ENCODE peak calls at places on chromosome 5, in six cellular contexts. Z is CD4-positive, alpha-beta memory T cell; M is endothelial cell of umbilical vein; J is fibroblast of lung; V is RWPE2; N is GM23248. K is an unnamed sample.

GRCh38 chr5:58447231-58447630 is 12.7 kb downstream of the PLK2 start:
- DNase-seq in J (peak; percentile 78), M (no peak), V (no peak), Z (no peak), N (peak; percentile 35), K (no peak)

GRCh38 chr5:111574316-111574715 is 62.0 kb upstream of the STARD4 start:
- DNase-seq in J (peak; percentile 20), N (peak; percentile 50), Z (no peak), V (no peak), M (no peak), K (no peak)

GRCh38 chr5:8188874-8189588 is 320.1 kb downstream of the MTRR start:
- DNase-seq in Z (no peak), M (no peak), V (no peak), N (no peak), J (no peak), K (no peak)

GRCh38 chr5:111227226-111227782 is 3.1 kb downstream of the CAMK4 start:
- DNase-seq in Z (no peak), V (no peak), M (no peak), N (no peak), J (no peak), K (no peak)

GRCh38 chr5:108543486-108543885 is 161.6 kb upstream of the FBXL17 start:
- DNase-seq in N (no peak), M (no peak), Z (no peak), V (no peak), J (no peak), K (no peak)

GRCh38 chr5:61055434-61056006 is 106.7 kb downstream of the SMIM15 start:
- DNase-seq in V (no peak), N (peak; percentile 58), J (peak; percentile 46), M (peak; percentile 66), Z (peak; percentile 32), K (peak; percentile 4)

GRCh38 chr5:98734646-98735045 is 38.8 kb upstream of the RGMB start:
- DNase-seq in Z (no peak), N (no peak), M (no peak), J (no peak), V (no peak), K (no peak)

GRCh38 chr5:59356813-59357381 is 536.6 kb downstream of the PDE4D start:
- DNase-seq in V (no peak), J (no peak), Z (no peak), M (no peak), N (no peak), K (no peak)

GRCh38 chr5:44681906-44682305 is 126.8 kb upstream of the MRPS30 start:
- DNase-seq in M (no peak), Z (no peak), J (no peak), N (no peak), V (no peak), K (no peak)

GRCh38 chr5:139955616-139956283 is 87.3 kb downstream of the NRG2 start:
- DNase-seq in J (no peak), M (no peak), V (no peak), Z (no peak), N (no peak), K (no peak)

GRCh38 chr5:60287174-60287771 is 393.7 kb upstream of the PDE4D start:
- DNase-seq in V (no peak), M (peak; percentile 62), J (peak; percentile 52), N (peak; percentile 52), Z (no peak), K (no peak)

GRCh38 chr5:135174315-135175096 is 140.5 kb upstream of the PITX1 start:
- DNase-seq in N (no peak), Z (no peak), J (no peak), V (no peak), M (no peak), K (no peak)

GRCh38 chr5:2757563-2758311 is 6.3 kb upstream of the IRX2 start:
- DNase-seq in V (peak; percentile 98), N (peak; percentile 97), Z (no peak), J (peak; percentile 84), M (no peak), K (no peak)

GRCh38 chr5:57681942-57682341 is 199.3 kb upstream of the ACTBL2 start:
- DNase-seq in V (peak; percentile 62), M (no peak), J (peak; percentile 92), Z (no peak), N (no peak), K (no peak)

GRCh38 chr5:18113724-18114123 is 479.5 kb downstream of the TAF11L14 start:
- DNase-seq in V (no peak), J (peak; percentile 1), M (no peak), N (peak; percentile 35), Z (no peak), K (no peak)

GRCh38 chr5:132013711-132014110 is 2.3 kb upstream of the ACSL6 start:
- DNase-seq in V (peak; percentile 65), J (no peak), M (no peak), Z (no peak), N (no peak), K (no peak)

GRCh38 chr5:134620634-134621033 is 12.0 kb downstream of the SAR1B start:
- DNase-seq in N (no peak), J (no peak), M (no peak), Z (no peak), V (no peak), K (no peak)

DNA sequence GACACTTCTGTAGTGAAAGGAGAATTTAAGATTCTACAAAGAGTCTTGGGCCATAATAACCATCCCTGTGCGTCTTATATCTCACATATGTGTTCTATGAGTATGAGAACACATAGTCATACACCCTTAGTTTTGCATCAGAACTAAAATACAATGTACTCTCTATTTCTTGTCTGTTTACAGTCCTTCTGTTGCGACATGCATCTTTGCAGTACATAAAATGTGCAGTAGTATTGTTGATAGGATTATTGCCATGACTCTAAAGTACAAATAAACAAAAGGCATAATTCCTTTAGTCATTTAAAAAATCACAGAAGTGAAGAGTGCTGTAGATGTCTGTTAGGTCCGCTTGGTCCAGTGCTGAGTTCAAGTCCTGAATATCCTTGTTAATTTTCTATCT is 201.9 kb downstream of the NR3C1 start:
- DNase-seq in M (no peak), Z (no peak), J (no peak), N (peak; percentile 43), V (no peak), K (no peak)
- H3K4me3 ChIP-seq in M (no peak overlapping the region), Z (no peak overlapping the region), J (no peak overlapping the region), N (no peak overlapping the region), V (no peak overlapping the region), K (no peak overlapping the region)

DNA sequence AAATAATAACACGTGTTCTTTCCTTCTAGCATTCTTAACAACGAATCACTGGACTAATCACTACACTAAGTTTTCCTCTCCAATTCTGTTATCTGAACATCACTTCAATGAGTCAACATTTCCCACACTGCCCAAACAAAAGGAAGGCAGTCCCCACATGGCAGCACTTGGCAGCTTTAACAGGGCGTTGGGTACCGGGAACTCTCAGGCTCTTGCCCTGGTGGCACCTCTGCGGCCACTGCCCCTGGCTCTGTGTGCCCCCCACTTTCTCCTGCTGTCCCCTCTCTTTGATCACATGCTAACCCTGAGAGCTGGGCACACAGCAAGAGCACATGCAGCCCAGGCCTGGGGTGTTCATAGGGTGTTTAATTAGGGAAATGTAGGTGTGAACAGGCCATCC is 15.7 kb downstream of the SLC6A3 start:
- DNase-seq in Z (no peak), N (no peak), V (peak; percentile 57), M (peak; percentile 21), J (no peak), K (no peak)
- H3K9me3 ChIP-seq in Z (no peaks in the 10 kb centered on the region), N (no peaks in the 10 kb centered on the region), V (peaks cover 9% of the 10 kb centered on the region), M (peaks cover 2% of the 10 kb centered on the region), J (no peaks in the 10 kb centered on the region), K (peaks cover 11% of the 10 kb centered on the region)

GRCh38 chr5:127892467-127893207 is 189.4 kb downstream of the CCDC192 start:
- DNase-seq in M (peak; percentile 68), J (peak; percentile 80), Z (peak; percentile 55), V (no peak), N (peak; percentile 28), K (no peak)

GRCh38 chr5:127887282-127887681 is 184.1 kb downstream of the CCDC192 start:
- DNase-seq in J (peak; percentile 12), M (peak; percentile 66), V (no peak), Z (no peak), N (peak; percentile 16), K (no peak)

GRCh38 chr5:127893232-127893631 is 190.0 kb downstream of the CCDC192 start:
- DNase-seq in V (no peak), M (no peak), J (no peak), Z (no peak), N (no peak), K (no peak)

GRCh38 chr5:127894461-127894860 is 189.1 kb upstream of the SLC12A2 start:
- DNase-seq in M (no peak), J (no peak), V (no peak), Z (no peak), N (no peak), K (no peak)

DNA sequence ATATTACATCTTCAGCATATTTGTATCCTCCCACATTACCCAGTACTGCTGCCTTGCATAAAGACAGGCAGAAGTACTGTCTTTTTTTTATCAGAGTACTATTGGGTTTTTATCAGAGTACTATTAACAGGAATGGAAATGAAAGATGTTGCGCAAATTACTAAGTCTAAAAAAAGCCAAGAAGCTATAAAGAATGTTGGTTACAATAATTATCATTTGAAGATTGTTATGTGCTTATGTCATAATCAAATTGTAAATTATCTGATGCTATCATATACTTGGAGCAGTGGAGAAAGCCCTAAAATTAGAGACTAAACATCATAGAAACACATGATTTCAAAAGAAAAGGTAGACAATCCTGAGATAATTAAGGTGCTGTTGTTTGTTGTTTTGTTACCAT is 188.8 kb downstream of the CCDC192 start:
- DNase-seq in Z (no peak), V (no peak), M (no peak), N (no peak), J (peak; percentile 7), K (no peak)
- H3K27ac ChIP-seq in Z (no peak overlapping the region), V (peak overlapping the region; percentile 22), M (no peak overlapping the region), N (no peak overlapping the region), J (no peak overlapping the region), K (no peak overlapping the region)

DNA sequence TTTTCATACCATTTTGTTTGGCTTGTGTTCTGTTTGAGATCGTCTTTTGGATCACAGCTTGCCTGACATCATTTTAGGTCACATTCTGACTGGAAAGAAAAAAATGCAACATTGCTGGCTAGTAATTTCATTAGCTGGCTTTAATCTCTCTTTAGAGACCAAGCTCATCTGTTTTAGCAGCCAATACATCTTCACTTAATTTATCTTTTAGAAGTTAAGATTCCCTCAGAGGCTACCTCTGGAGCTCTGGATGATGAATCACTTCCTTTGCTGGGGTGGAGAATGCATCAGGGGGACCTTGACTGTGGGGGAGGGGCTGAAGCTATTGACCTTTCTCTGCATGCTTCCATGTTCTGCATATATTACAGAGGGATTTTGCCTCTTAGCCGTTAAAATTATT is 181.5 kb upstream of the OTULINL start:
- DNase-seq in J (peak; percentile 90), Z (no peak), N (peak; percentile 83), M (peak; percentile 37), V (no peak), K (no peak)
- H3K4me3 ChIP-seq in J (no peak overlapping the region), Z (no peak overlapping the region), N (no peak overlapping the region), M (no peak overlapping the region), V (no peak overlapping the region), K (no peak overlapping the region)

GRCh38 chr5:179079165-179079987 is 19.2 kb downstream of the ZNF354C start:
- DNase-seq in M (no peak), Z (no peak), V (no peak), N (peak; percentile 6), J (no peak), K (no peak)

GRCh38 chr5:179080724-179081123 is 20.6 kb downstream of the ZNF354C start:
- DNase-seq in V (no peak), M (no peak), N (no peak), Z (no peak), J (no peak), K (no peak)
- H3K9me3 ChIP-seq in V (peaks cover 76% of the 10 kb centered on the region), M (peaks cover 24% of the 10 kb centered on the region), N (peaks cover 46% of the 10 kb centered on the region), Z (peaks cover 16% of the 10 kb centered on the region), J (peaks cover 17% of the 10 kb centered on the region), K (peaks cover 66% of the 10 kb centered on the region)

K was measured in CD8-positive, alpha-beta memory T cell.